ENCODE peak calls at places on chromosomes 5 and 9, in four cellular contexts. One of them, this sample, is unnamed.

GRCh38 chr9:16143310-16143709 is 590.5 kb downstream of the CCDC171 start:
- DNase-seq in K562: no peak
- DNase-seq in HepG2: no peak
- DNase-seq in HEK293T: no peak
- DNase-seq in this sample: no peak

GRCh38 chr9:134496413-134497282 is 145.0 kb upstream of the COL5A1 start:
- DNase-seq in K562: no peak
- DNase-seq in HepG2: no peak
- DNase-seq in HEK293T: no peak
- DNase-seq in this sample: no peak

GRCh38 chr5:108104448-108104847 is 277.4 kb downstream of the FBXL17 start:
- DNase-seq in K562: no peak
- DNase-seq in HepG2: no peak
- DNase-seq in HEK293T: no peak
- DNase-seq in this sample: no peak

GRCh38 chr5:179380211-179381035 is 35.2 kb upstream of the ADAMTS2 start:
- DNase-seq in K562: no peak
- DNase-seq in HepG2: no peak
- DNase-seq in HEK293T: no peak
- DNase-seq in this sample: no peak

GRCh38 chr9:131366745-131367401 is 27.0 kb upstream of the PRRC2B start:
- DNase-seq in K562: peak
- DNase-seq in HepG2: peak
- DNase-seq in HEK293T: peak
- DNase-seq in this sample: no peak

GRCh38 chr5:132090107-132090506 is 16.5 kb downstream of the CSF2 start:
- DNase-seq in K562: no peak
- DNase-seq in HepG2: no peak
- DNase-seq in HEK293T: no peak
- DNase-seq in this sample: no peak

GRCh38 chr5:134028496-134028895 is 23.7 kb upstream of the VDAC1 start:
- DNase-seq in K562: no peak
- DNase-seq in HepG2: no peak
- DNase-seq in HEK293T: no peak
- DNase-seq in this sample: no peak

GRCh38 chr9:81578606-81579005 is 110.7 kb downstream of the TLE1 start:
- DNase-seq in K562: no peak
- DNase-seq in HepG2: no peak
- DNase-seq in HEK293T: no peak
- DNase-seq in this sample: no peak

GRCh38 chr9:92184041-92184564 is 68.9 kb upstream of the SPTLC1 start:
- DNase-seq in K562: no peak
- DNase-seq in HepG2: no peak
- DNase-seq in HEK293T: no peak
- DNase-seq in this sample: no peak

GRCh38 chr9:4549751-4550295 is 59.6 kb downstream of the SLC1A1 start:
- DNase-seq in K562: no peak
- DNase-seq in HepG2: no peak
- DNase-seq in HEK293T: no peak
- DNase-seq in this sample: no peak

GRCh38 chr5:130034872-130035271 is 130.6 kb downstream of the CHSY3 start:
- DNase-seq in K562: no peak
- DNase-seq in HepG2: no peak
- DNase-seq in HEK293T: no peak
- DNase-seq in this sample: no peak

GRCh38 chr9:125142560-125143376 is 560 bp downstream of the SCAI start:
- DNase-seq in K562: no peak
- DNase-seq in HepG2: no peak
- DNase-seq in HEK293T: no peak
- DNase-seq in this sample: no peak

GRCh38 chr9:113918697-113919390 is 42.7 kb downstream of the ZNF618 start:
- DNase-seq in K562: no peak
- DNase-seq in HepG2: no peak
- DNase-seq in HEK293T: no peak
- DNase-seq in this sample: no peak

GRCh38 chr9:90053027-90053426 is 448.2 kb downstream of the GADD45G start:
- DNase-seq in K562: peak
- DNase-seq in HepG2: no peak
- DNase-seq in HEK293T: peak
- DNase-seq in this sample: no peak

DNA sequence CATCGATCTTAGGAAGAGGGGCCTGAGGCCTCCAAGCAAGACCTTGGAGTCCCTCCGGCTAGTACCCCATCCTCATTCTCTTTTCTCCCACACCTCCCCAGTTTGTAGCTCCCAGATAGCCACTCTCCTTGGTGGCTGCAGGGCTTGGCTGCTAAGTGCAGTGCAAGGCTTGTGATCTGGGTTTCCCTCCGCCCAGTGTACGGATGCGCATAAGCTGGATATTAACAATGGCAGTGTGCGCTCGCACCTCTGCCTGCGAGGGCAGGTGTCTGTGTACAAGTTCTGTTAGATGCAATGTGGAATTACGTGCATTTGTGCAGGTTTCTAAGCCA is 71.0 kb upstream of the TBCA start:
- DNase-seq in K562: no peak
- DNase-seq in HepG2: no peak
- DNase-seq in HEK293T: no peak
- DNase-seq in this sample: no peak
- TF ChIP-seq TARDBP in K562: no peak
- TF ChIP-seq TARDBP in HepG2: no peak
- TF ChIP-seq TARDBP in HEK293T: no peak
- TF ChIP-seq TARDBP in this sample: no peak

DNA sequence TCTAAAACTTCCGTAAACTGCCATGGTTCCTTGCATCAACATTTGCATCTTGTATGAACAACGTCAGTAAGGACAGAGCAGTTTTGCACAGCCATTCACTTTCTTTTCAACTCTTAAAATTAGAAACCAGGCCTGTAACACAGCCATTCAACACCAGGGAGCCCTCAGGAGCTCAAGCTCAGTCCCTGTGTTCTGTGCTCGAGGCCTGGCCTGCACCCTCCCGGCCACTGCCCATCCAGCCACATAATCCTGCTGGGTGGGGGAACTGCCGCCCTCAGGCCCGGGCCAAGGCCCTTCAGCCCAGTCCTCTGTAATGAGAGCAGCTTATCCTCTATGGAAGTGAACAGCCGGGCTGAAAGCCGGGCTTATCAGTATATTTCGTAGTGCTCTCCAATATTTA is 33.1 kb upstream of the SLC6A3 start:
- DNase-seq in K562: no peak
- DNase-seq in HepG2: no peak
- DNase-seq in HEK293T: no peak
- DNase-seq in this sample: no peak
- TF ChIP-seq TARDBP in K562: no peak
- TF ChIP-seq TARDBP in HepG2: no peak
- TF ChIP-seq TARDBP in HEK293T: no peak
- TF ChIP-seq TARDBP in this sample: no peak

GRCh38 chr9:20356392-20357206 is 265.7 kb downstream of the MLLT3 start:
- DNase-seq in K562: no peak
- DNase-seq in HepG2: peak
- DNase-seq in HEK293T: peak
- DNase-seq in this sample: peak
- TF ChIP-seq TARDBP in K562: no peak
- TF ChIP-seq TARDBP in HepG2: no peak
- TF ChIP-seq TARDBP in HEK293T: no peak
- TF ChIP-seq TARDBP in this sample: no peak

GRCh38 chr5:10576121-10576789 is 12.4 kb downstream of the ANKRD33B start:
- DNase-seq in K562: no peak
- DNase-seq in HepG2: no peak
- DNase-seq in HEK293T: no peak
- DNase-seq in this sample: no peak
- TF ChIP-seq TARDBP in K562: no peak
- TF ChIP-seq TARDBP in HepG2: no peak
- TF ChIP-seq TARDBP in HEK293T: no peak
- TF ChIP-seq TARDBP in this sample: no peak

GRCh38 chr5:54663876-54664275 is 146.3 kb downstream of the SNX18 start:
- DNase-seq in K562: no peak
- DNase-seq in HepG2: no peak
- DNase-seq in HEK293T: no peak
- DNase-seq in this sample: no peak
- TF ChIP-seq TARDBP in K562: no peak
- TF ChIP-seq TARDBP in HepG2: no peak
- TF ChIP-seq TARDBP in HEK293T: no peak
- TF ChIP-seq TARDBP in this sample: no peak

GRCh38 chr9:70406446-70406862 is 8.0 kb downstream of the KLF9 start:
- DNase-seq in K562: no peak
- DNase-seq in HepG2: no peak
- DNase-seq in HEK293T: no peak
- DNase-seq in this sample: no peak
- TF ChIP-seq TARDBP in K562: no peak
- TF ChIP-seq TARDBP in HepG2: no peak
- TF ChIP-seq TARDBP in HEK293T: no peak
- TF ChIP-seq TARDBP in this sample: no peak

GRCh38 chr5:68317641-68318040 is 102.1 kb downstream of the PIK3R1 start:
- DNase-seq in K562: no peak
- DNase-seq in HepG2: no peak
- DNase-seq in HEK293T: no peak
- DNase-seq in this sample: no peak
- TF ChIP-seq TARDBP in K562: no peak
- TF ChIP-seq TARDBP in HepG2: no peak
- TF ChIP-seq TARDBP in HEK293T: no peak
- TF ChIP-seq TARDBP in this sample: no peak

This sample was measured in GM12878.